ENCODE peak calls at places on chromosome 22, in nine cellular contexts. K is tibial artery, F is brain microvascular endothelial cell, I is psoas muscle, L is A549, U is dorsolateral prefrontal cortex, N is A673, D is MM.1S, A is GM23338. R is an unnamed sample.

GRCh38 chr22:32175751-32176644 is 16.9 kb upstream of the C22orf42 start:
- DNase-seq in K (no peak), F (no peak), I (no peak), L (no peak), U (peak), N (no peak), D (no peak), A (peak), R (no peak)

GRCh38 chr22:37266581-37267127 is 15.7 kb upstream of the CYTH4 start:
- DNase-seq in K (no peak), F (no peak), I (no peak), L (no peak), U (no peak), N (no peak), D (no peak), A (no peak), R (no peak)

GRCh38 chr22:49012695-49013094 is 815.0 kb downstream of the BRD1 start:
- DNase-seq in K (peak), F (no peak), I (no peak), L (no peak), U (peak), N (no peak), D (no peak), A (no peak), R (no peak)

GRCh38 chr22:44384563-44384940 is 71.8 kb upstream of the SHISAL1 start:
- DNase-seq in K (no peak), F (no peak), I (peak), L (no peak), U (no peak), N (no peak), D (no peak), A (no peak), R (no peak)

GRCh38 chr22:48474881-48475280 is 1352.8 kb downstream of the BRD1 start:
- DNase-seq in K (peak), F (no peak), I (no peak), L (no peak), U (no peak), N (no peak), D (no peak), A (no peak), R (no peak)

GRCh38 chr22:29312218-29313125 is 3.0 kb downstream of the RASL10A start:
- DNase-seq in K (peak), F (no peak), I (no peak), L (no peak), U (peak), N (no peak), D (no peak), A (no peak), R (no peak)

GRCh38 chr22:24216541-24217209 is 28.2 kb downstream of the GGT5 start:
- DNase-seq in K (no peak), F (no peak), I (no peak), L (no peak), U (no peak), N (no peak), D (no peak), A (no peak), R (no peak)

GRCh38 chr22:48070083-48070482 is 1307.6 kb downstream of the TBC1D22A start:
- DNase-seq in K (no peak), F (no peak), I (no peak), L (no peak), U (no peak), N (no peak), D (no peak), A (no peak), R (no peak)

GRCh38 chr22:22974795-22975580 is 87.4 kb downstream of the IGLL5 start:
- DNase-seq in K (no peak), F (no peak), I (no peak), L (no peak), U (no peak), N (no peak), D (no peak), A (no peak), R (no peak)

GRCh38 chr22:30635273-30636225 is at the start of gene SLC35E4:
- DNase-seq in K (peak), F (peak), I (peak), L (peak), U (peak), N (peak), D (peak), A (peak), R (peak)
- TF ChIP-seq CTCF in K (peak), F (peak), I (peak), L (no peak), U (peak), N (peak), D (peak), A (peak), R (no peak)

GRCh38 chr22:38788016-38788415 is 5.9 kb downstream of the DNAL4 start:
- DNase-seq in K (no peak), F (peak), I (no peak), L (no peak), U (no peak), N (no peak), D (no peak), A (no peak), R (no peak)
- H3K27ac ChIP-seq in K (peak), F (peak), I (peak), L (peak), U (no peak), N (peak), D (no peak), A (no peak), R (peak)

GRCh38 chr22:40654522-40655167 is 18.1 kb upstream of the MRTFA start:
- DNase-seq in K (peak), F (peak), I (peak), L (peak), U (peak), N (peak), D (no peak), A (peak), R (peak)
- TF ChIP-seq CTCF in K (peak), F (peak), I (peak), L (no peak), U (peak), N (peak), D (no peak), A (peak), R (peak)

GRCh38 chr22:17724241-17724640 is 50.0 kb downstream of the BID start:
- DNase-seq in K (no peak), F (no peak), I (no peak), L (no peak), U (no peak), N (no peak), D (no peak), A (no peak), R (no peak)
- H3K27ac ChIP-seq in K (peak), F (peak), I (peak), L (no peak), U (peak), N (no peak), D (no peak), A (no peak), R (no peak)

GRCh38 chr22:25775501-25775900 is 33.5 kb downstream of the MYO18B start:
- DNase-seq in K (no peak), F (peak), I (peak), L (no peak), U (no peak), N (no peak), D (no peak), A (peak), R (no peak)

GRCh38 chr22:25777411-25777810 is 35.4 kb downstream of the MYO18B start:
- DNase-seq in K (no peak), F (no peak), I (peak), L (no peak), U (no peak), N (no peak), D (no peak), A (no peak), R (no peak)

GRCh38 chr22:25779890-25780289 is 37.9 kb downstream of the MYO18B start:
- DNase-seq in K (no peak), F (no peak), I (peak), L (no peak), U (no peak), N (no peak), D (no peak), A (no peak), R (no peak)

GRCh38 chr22:25779426-25779825 is 37.4 kb downstream of the MYO18B start:
- DNase-seq in K (no peak), F (no peak), I (no peak), L (no peak), U (no peak), N (no peak), D (no peak), A (no peak), R (no peak)

DNA sequence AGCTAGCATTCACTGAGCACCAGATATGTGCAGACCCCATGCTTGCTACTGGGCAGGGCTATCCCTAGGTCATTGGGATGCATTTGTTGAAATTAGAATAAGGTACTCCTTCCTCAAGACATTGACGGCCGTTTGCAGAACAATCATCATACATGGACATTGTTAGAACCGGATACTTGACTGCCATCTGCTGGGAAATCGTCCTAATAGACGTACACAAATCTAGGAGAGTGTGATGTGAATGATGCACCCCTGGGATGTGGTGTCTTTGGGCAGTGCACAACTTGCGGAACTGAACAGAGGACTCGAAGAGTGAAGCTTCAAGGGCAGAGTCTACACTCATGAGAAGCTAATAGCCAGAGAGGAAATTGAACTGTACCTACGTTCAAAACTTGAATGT is 35.9 kb downstream of the MYO18B start:
- DNase-seq in K (no peak), F (peak), I (peak), L (peak), U (no peak), N (peak), D (no peak), A (peak), R (peak)
- TF ChIP-seq CTCF in K (no peak), F (peak), I (peak), L (peak), U (peak), N (peak), D (peak), A (peak), R (peak)

GRCh38 chr22:46452195-46453005 is 85.0 kb downstream of the CELSR1 start:
- DNase-seq in K (no peak), F (no peak), I (no peak), L (no peak), U (no peak), N (no peak), D (no peak), A (no peak), R (no peak)

GRCh38 chr22:46454233-46454909 is 83.0 kb downstream of the CELSR1 start:
- DNase-seq in K (no peak), F (no peak), I (no peak), L (no peak), U (no peak), N (no peak), D (no peak), A (no peak), R (no peak)

GRCh38 chr22:46453829-46454220 is 83.6 kb downstream of the CELSR1 start:
- DNase-seq in K (no peak), F (no peak), I (no peak), L (no peak), U (no peak), N (no peak), D (no peak), A (no peak), R (no peak)

GRCh38 chr22:46451741-46452140 is 85.7 kb downstream of the CELSR1 start:
- DNase-seq in K (no peak), F (no peak), I (no peak), L (no peak), U (no peak), N (no peak), D (no peak), A (no peak), R (no peak)

DNA sequence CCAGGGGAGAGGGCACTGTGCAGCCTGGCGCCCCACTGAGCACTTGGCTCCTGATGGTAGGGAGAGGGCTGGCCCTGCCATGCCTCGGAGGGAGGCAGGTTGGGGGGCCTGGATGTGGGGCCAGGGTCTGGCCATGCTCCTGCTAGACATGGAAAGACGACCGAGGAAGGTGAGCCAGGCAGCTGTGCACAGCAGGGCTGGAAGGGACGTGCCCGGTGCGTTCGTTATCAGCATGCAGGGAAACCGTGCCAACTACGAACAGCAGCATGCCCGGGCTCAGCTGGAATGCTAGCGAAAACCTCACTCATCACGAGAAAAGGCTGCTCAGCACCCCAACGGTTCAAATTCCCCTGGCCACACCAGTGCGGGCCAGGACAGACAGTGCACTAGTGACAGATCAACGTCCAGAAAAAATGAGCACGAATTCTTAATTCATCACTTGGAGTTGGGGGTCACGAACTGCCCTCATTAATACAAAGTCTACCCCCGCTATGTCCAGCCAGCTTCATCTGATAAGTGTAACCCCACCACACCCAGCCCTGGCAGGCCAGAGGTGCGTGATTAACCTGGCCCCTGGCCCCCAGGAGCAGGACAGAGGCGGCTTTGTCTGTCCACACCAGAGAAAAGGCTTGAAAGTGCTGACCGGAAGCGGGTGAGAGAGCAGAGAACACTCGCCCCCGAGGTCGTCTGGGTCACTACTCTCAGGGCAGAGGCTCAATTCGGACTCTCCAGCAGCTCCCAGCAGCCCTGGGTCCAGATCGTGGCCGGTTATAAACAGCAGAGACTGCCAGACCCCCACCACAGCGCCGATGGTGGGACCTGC is 84.2 kb downstream of the CELSR1 start:
- DNase-seq in K (no peak), F (no peak), I (no peak), L (no peak), U (no peak), N (no peak), D (no peak), A (no peak), R (peak)
- H3K27ac ChIP-seq in K (no peak), F (no peak), I (no peak), L (peak), U (no peak), N (no peak), D (no peak), A (no peak), R (peak)

DNA sequence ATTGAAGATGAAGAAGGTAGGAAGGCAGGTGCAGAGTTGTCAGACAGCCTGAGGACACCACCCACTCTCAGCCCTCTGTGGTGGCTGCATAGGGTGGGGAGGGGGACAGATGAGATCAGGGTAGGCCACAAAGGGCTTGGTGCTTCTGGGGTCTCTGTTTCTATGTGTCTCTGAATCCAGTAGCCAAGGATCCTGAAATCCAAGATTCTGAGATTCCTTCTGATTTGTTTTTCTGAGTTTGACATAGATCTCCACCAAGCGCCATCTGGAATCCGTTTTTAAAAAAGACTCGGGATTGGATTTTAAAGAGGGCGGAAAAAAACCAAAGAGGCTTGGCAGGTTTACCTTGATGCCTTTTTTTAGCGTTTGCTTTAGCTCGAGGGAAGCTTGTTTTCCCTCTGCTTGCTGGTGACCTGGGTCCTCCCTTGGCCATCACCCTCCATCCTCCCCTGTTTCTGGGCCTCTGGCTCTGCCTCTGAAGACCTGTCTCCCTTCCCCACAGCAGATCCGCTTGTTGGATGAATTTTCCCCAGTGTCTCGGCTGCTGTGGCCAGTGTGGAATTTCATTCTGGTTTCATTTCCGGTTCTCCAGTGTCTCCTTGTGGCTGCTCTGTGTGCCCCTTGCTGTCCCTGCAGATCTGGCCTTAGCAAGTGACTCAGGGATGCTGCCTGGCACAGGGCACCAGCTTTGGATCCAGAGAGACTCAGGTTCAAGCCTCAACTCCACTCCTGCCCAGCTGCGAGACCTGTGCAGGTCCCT is 15.0 kb downstream of the SYNGR1 start:
- DNase-seq in K (no peak), F (no peak), I (no peak), L (no peak), U (no peak), N (no peak), D (no peak), A (no peak), R (no peak)
- TF ChIP-seq CTCF in K (no peak), F (no peak), I (no peak), L (no peak), U (no peak), N (no peak), D (no peak), A (no peak), R (no peak)